ENCODE peak calls at places on chromosomes 1 and 21, in four cellular contexts. H is LHCN-M2, D is activated T-cell treated with anti-CD3 and anti-CD28 coated beads for 24 hours, P is HTR-8/SVneo. O is an unnamed sample.

GRCh38 chr1:47871799-47872353 is 125.3 kb downstream of the TRABD2B start:
- DNase-seq in H (peak; percentile 49), P (peak; percentile 13), D (no peak), O (no peak)

GRCh38 chr21:46457801-46458314 is 833 bp upstream of the DIP2A start:
- DNase-seq in H (peak; percentile 42), D (peak; percentile 31), P (peak; percentile 22), O (no peak)

GRCh38 chr1:42777860-42778259 is 6.9 kb upstream of the TMEM269 start:
- DNase-seq in H (peak; percentile 25), P (peak; percentile 57), D (no peak), O (no peak)

GRCh38 chr1:83705091-83705490 is 293.8 kb downstream of the TTLL7 start:
- DNase-seq in D (no peak), H (no peak), P (no peak), O (no peak)

GRCh38 chr1:94580367-94581115 is 39.0 kb upstream of the F3 start:
- DNase-seq in D (no peak), H (no peak), P (no peak), O (no peak)

GRCh38 chr1:78038491-78038939 is 7.3 kb upstream of the GIPC2 start:
- DNase-seq in H (peak; percentile 69), P (no peak), D (no peak), O (no peak)

GRCh38 chr1:156571959-156572662 is at the start of gene IQGAP3:
- DNase-seq in P (peak; percentile 86), H (peak; percentile 75), D (peak; percentile 61), O (peak; percentile 69)

GRCh38 chr1:159763686-159764085 is 17.1 kb upstream of the DUSP23 start:
- DNase-seq in P (no peak), D (no peak), H (no peak), O (no peak)

GRCh38 chr1:181490276-181490675 is 7.0 kb downstream of the CACNA1E start:
- DNase-seq in H (no peak), D (no peak), P (no peak), O (no peak)

GRCh38 chr1:160410412-160411005 is 10.1 kb downstream of the VANGL2 start:
- DNase-seq in D (no peak), P (no peak), H (no peak), O (no peak)

GRCh38 chr1:37478890-37479254 is 4.5 kb downstream of the ZC3H12A start:
- DNase-seq in H (peak; percentile 52), P (no peak), D (no peak), O (peak; percentile 28)

GRCh38 chr1:13651279-13651678 is 48.7 kb upstream of the PRDM2 start:
- DNase-seq in D (no peak), H (peak; percentile 54), P (no peak), O (no peak)

GRCh38 chr1:65209005-65209885 is 61.2 kb downstream of the AK4 start:
- DNase-seq in H (peak; percentile 40), D (no peak), P (peak; percentile 54), O (no peak)

GRCh38 chr21:46597031-46597430 is 7.9 kb downstream of the S100B start:
- DNase-seq in H (no peak), P (no peak), D (no peak), O (no peak)

GRCh38 chr21:43198376-43198775 is 29.6 kb downstream of the CRYAA start:
- DNase-seq in H (no peak), P (no peak), D (no peak), O (no peak)

GRCh38 chr1:36083635-36084501 is at the start of gene TEKT2:
- DNase-seq in D (no peak), H (no peak), P (no peak), O (no peak)

GRCh38 chr1:29684141-29684540 is 447.8 kb downstream of the PTPRU start:
- DNase-seq in H (no peak), D (no peak), P (no peak), O (no peak)

GRCh38 chr1:2528966-2529750 is 905 bp downstream of the HES5 start:
- DNase-seq in P (no peak), D (peak; percentile 30), H (no peak), O (no peak)

GRCh38 chr1:78836736-78837135 is 169.8 kb downstream of the ADGRL4 start:
- DNase-seq in H (peak; percentile 45), D (no peak), P (no peak), O (no peak)

GRCh38 chr1:33918368-33918767 is 54.5 kb downstream of the HMGB4 start:
- DNase-seq in P (peak; percentile 26), H (no peak), D (no peak), O (no peak)

GRCh38 chr1:204885288-204885711 is 14.6 kb downstream of the NFASC start:
- DNase-seq in H (no peak), D (no peak), P (no peak), O (no peak)